ENCODE peak calls at places on chromosomes 6 and 20, in four cellular contexts. K, V, P and Z are unnamed samples. For H3K4me1, the result is how much of the 10 kb centered on the place peaks cover.

GRCh38 chr6:13465734-13466133 is 21.7 kb downstream of the GFOD1 start:
- DNase-seq in V (no peak), K (no peak), P (no peak), Z (no peak)

GRCh38 chr6:105318660-105319059 is 84.2 kb downstream of the PREP start:
- DNase-seq in K (no peak), P (no peak), V (no peak), Z (no peak)

GRCh38 chr6:1436334-1437306 is 47.2 kb downstream of the FOXF2 start:
- DNase-seq in P (peak), K (peak), V (peak), Z (peak)

GRCh38 chr20:53774487-53775203 is 181.0 kb upstream of the ZNF217 start:
- DNase-seq in K (no peak), P (no peak), V (no peak), Z (no peak)

GRCh38 chr20:51489611-51490010 is 52.9 kb downstream of the NFATC2 start:
- DNase-seq in V (no peak), P (no peak), K (no peak), Z (no peak)

GRCh38 chr6:18496462-18496861 is 109.3 kb downstream of the RNF144B start:
- DNase-seq in P (no peak), K (no peak), V (no peak), Z (no peak)

GRCh38 chr20:58705525-58705924 is 12.9 kb downstream of the NPEPL1 start:
- DNase-seq in P (no peak), K (no peak), V (no peak), Z (no peak)

GRCh38 chr6:156269751-156270369 is 507.3 kb upstream of the ARID1B start:
- DNase-seq in V (no peak), P (no peak), K (no peak), Z (no peak)

GRCh38 chr20:48803522-48804053 is 24.2 kb downstream of the PREX1 start:
- DNase-seq in K (no peak), P (no peak), V (no peak), Z (no peak)

GRCh38 chr20:10432079-10432478 is 1.9 kb downstream of the MKKS start:
- DNase-seq in K (no peak), P (no peak), V (no peak), Z (no peak)

GRCh38 chr20:56626367-56627121 is 2.6 kb upstream of the TFAP2C start:
- DNase-seq in V (no peak), P (no peak), K (peak), Z (peak)

GRCh38 chr6:163717106-163717764 is 302.7 kb downstream of the QKI start:
- DNase-seq in V (no peak), K (no peak), P (no peak), Z (no peak)

GRCh38 chr6:13985663-13986325 is 61.0 kb downstream of the RNF182 start:
- DNase-seq in V (no peak), K (no peak), P (no peak), Z (no peak)

GRCh38 chr20:59925894-59926293 is 7.5 kb downstream of the SYCP2 start:
- DNase-seq in V (no peak), P (no peak), K (no peak), Z (no peak)

GRCh38 chr20:58707770-58708169 is 15.2 kb downstream of the NPEPL1 start:
- DNase-seq in V (no peak), K (no peak), P (no peak), Z (no peak)

GRCh38 chr6:111503194-111503593 is 20.2 kb upstream of the REV3L start:
- DNase-seq in V (no peak), P (no peak), K (no peak), Z (no peak)

GRCh38 chr6:41647061-41647511 is 8.8 kb downstream of the MDFI start:
- DNase-seq in V (no peak), P (no peak), K (no peak), Z (no peak)

GRCh38 chr20:3479759-3480615 is 9.2 kb downstream of the ATRN start:
- DNase-seq in K (no peak), V (no peak), P (no peak), Z (no peak)

GRCh38 chr20:1166963-1167720 is 17.6 kb downstream of the TMEM74B start:
- DNase-seq in P (no peak), V (no peak), K (no peak), Z (no peak)

GRCh38 chr6:125421853-125422252 is 120.1 kb upstream of the HDDC2 start:
- DNase-seq in K (peak), P (no peak), V (no peak), Z (peak)

GRCh38 chr6:137697267-137697938 is 169.7 kb upstream of the TNFAIP3 start:
- DNase-seq in P (peak), V (no peak), K (no peak), Z (peak)

GRCh38 chr6:38117281-38117680 is 297.8 kb downstream of the ZFAND3 start:
- DNase-seq in K (no peak), P (no peak), V (no peak), Z (no peak)

DNA sequence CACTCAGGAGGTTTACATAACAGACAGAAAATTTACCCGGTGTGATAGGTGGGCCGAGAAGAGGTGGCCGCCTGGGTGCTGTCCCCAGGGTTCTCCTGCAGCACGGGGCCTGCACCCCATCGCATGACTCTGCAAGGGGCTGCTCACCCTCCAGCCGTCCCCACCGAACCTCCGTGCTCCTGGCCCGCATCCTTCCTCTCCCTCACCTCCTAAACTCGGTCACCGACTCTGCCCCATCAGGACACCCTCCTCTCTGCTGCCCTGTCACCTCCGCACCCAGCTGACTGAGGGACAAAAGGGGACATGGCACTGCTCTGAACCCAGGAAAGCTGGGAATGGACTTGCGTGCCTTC is 147.6 kb downstream of the SYNDIG1 start:
- DNase-seq in V (no peak), K (no peak), P (no peak), Z (no peak)
- TF ChIP-seq SUZ12 in V (no peak), K (no peak), P (no peak), Z (no peak)

GRCh38 chr6:110328231-110328630 is 29.9 kb downstream of the METTL24 start:
- DNase-seq in V (no peak), P (no peak), K (no peak), Z (no peak)
- H3K4me1 ChIP-seq in V (under half), P (half or more), K (under half), Z (under half)

GRCh38 chr6:33201147-33201545 is 479 bp downstream of the SLC39A7 start:
- DNase-seq in V (no peak), K (no peak), P (peak), Z (no peak)
- TF ChIP-seq SUZ12 in V (no peak), K (no peak), P (no peak), Z (no peak)

GRCh38 chr20:17844549-17845298 is 123.9 kb downstream of the SNX5 start:
- DNase-seq in V (no peak), P (no peak), K (no peak), Z (no peak)
- H3K4me1 ChIP-seq in V (under half), P (half or more), K (under half), Z (under half)

GRCh38 chr6:25878721-25879322 is 4.8 kb upstream of the SLC17A3 start:
- DNase-seq in V (no peak), K (no peak), P (no peak), Z (no peak)

GRCh38 chr6:25874118-25874517 is at the start of gene SLC17A3:
- DNase-seq in K (no peak), V (no peak), P (no peak), Z (no peak)

GRCh38 chr6:25874822-25875562 is 949 bp upstream of the SLC17A3 start:
- DNase-seq in K (no peak), P (no peak), V (no peak), Z (no peak)

GRCh38 chr6:25875563-25875905 is 1.5 kb upstream of the SLC17A3 start:
- DNase-seq in P (peak), V (no peak), K (no peak), Z (no peak)

GRCh38 chr6:25876203-25876602 is 2.2 kb upstream of the SLC17A3 start:
- DNase-seq in V (no peak), K (no peak), P (no peak), Z (no peak)
- TF ChIP-seq SUZ12 in V (no peak), K (no peak), P (no peak), Z (no peak)

GRCh38 chr6:3026811-3027626 is 27.3 kb downstream of the NQO2 start:
- DNase-seq in V (peak), K (no peak), P (no peak), Z (no peak)

GRCh38 chr6:3022765-3023662 is 23.3 kb downstream of the NQO2 start:
- DNase-seq in P (no peak), K (no peak), V (no peak), Z (no peak)

GRCh38 chr6:3019749-3020320 is 20.1 kb downstream of the NQO2 start:
- DNase-seq in V (no peak), P (no peak), K (no peak), Z (no peak)

GRCh38 chr6:3019065-3019464 is 19.4 kb downstream of the NQO2 start:
- DNase-seq in P (no peak), V (no peak), K (no peak), Z (no peak)

DNA sequence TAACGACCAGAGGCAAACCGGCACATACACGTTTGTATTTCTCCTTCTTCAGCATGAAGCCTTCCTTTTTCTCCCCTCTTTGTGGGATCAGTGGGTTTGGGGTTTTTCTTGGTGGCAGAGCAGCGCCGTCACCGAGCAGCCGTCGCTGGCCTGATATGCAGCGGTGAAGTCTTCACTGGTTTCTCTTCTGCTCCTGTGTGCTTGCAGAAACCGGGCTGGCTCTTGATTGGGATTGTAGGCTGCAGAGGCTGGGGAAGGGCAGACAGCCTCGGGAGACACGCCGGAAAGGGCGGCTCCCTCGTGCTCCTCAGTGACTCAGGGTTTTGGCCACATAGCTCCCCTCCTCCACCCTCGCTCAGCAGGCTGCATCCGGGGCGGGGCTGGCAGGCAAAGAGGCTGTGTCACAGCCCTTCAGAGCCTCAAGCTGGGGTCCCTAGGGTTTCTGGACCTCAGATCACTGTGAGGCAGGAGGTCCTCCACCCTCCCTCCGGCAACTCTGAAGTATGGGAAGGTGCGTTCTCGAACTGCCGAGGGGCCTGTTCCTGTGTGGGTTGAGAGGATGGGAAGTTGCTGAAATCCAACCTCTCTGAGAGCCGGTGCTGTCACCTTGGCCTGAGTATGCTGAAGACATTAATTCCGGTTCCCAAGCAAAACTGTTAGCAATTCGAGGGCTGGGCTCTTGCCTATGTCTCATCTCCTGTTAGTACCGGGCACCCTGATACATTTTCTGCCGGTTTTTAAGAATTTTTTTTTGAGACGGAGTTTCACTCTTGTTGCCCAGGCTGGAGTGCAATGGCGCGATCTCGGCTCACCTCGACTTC is 24.2 kb downstream of the NQO2 start:
- DNase-seq in V (peak), K (peak), P (no peak), Z (peak)
- H3K4me1 ChIP-seq in V (under half), K (under half), P (under half), Z (under half)

DNA sequence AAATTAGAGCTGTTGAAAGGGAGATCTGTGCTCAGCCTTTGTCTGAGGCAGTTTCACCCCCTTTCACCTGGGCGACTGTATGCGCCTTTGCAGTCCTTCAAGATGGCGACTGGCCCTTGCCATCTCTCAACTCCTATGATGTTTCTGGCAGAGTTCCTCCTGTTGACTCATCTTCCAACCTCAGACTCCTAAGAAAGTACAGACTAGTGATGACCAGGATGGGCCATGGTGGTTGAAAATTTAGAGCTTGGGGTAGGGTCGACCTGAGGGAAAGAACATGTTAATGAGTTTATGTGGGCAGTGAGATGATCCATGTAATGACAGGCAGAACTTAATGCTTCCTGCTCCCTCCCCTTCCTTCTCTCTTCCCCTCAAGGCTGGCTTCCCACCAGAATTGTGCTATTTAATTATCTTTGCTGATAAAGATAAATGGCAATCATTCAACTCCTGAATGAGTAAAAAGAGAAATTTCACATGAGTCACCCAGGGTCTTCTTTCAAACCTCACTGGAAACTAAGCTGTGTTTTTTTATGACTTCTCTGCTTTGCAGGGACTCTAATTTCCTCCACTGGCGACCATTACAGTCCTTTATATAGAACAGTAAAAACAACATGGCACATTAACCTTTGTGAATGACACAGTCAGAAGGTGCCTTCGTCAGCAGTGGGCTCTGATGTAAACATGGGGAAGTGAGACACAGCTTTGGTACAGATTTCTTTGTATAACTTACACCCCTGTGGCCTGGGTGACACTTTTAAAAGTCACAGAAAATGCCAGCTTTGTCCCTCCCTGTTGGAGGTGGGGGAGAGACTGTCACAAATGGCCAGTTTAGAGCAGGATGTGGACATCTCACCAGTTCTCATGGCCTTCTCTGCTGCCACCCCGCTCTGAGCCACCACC is 103.6 kb downstream of the SCP2D1 start:
- DNase-seq in P (no peak), V (no peak), K (no peak), Z (no peak)
- TF ChIP-seq SUZ12 in P (no peak), V (no peak), K (no peak), Z (no peak)

GRCh38 chr20:43971233-43971632 is 56.6 kb downstream of the TOX2 start:
- DNase-seq in P (no peak), K (no peak), V (no peak), Z (no peak)
- H3K4me1 ChIP-seq in P (under half), K (under half), V (under half), Z (under half)

GRCh38 chr20:41111578-41111951 is 25.8 kb upstream of the PLCG1 start:
- DNase-seq in K (no peak), V (no peak), P (no peak), Z (no peak)

GRCh38 chr20:41110012-41110411 is 27.3 kb upstream of the PLCG1 start:
- DNase-seq in V (no peak), K (no peak), P (no peak), Z (no peak)

GRCh38 chr20:41108531-41108930 is 28.8 kb upstream of the PLCG1 start:
- DNase-seq in K (no peak), V (no peak), P (no peak), Z (no peak)

GRCh38 chr20:41116282-41116960 is 20.9 kb upstream of the PLCG1 start:
- DNase-seq in P (no peak), V (no peak), K (no peak), Z (no peak)

DNA sequence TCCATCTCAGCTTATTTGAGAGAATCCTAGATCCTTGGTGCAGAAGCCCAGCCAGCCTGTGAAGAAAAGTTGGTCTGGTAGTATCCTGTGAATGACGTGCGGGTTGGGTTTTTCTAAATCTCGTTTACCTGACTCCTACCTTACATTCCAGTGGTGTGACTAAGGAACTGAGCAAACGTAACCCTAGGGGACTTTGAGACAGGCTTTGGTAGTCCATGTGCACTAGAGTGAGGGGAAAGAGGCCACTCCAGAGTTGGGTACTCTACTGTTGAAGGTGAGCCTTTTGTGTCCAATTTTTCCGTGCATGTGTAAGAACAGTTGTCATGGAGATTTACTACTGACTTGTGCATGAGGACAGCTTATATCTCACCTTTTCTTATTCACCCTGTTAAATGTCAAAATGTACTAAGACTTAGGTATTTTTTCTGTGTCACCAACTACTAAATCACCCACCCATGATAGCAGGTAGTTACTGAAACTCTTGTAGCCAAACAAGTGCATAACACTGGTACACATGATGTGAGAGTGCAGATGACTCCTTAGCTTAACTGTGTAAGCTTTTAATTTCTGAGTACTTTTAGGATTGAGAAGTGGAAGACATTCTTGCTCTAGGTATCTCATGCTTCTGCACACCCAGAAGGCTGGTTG is 26.3 kb upstream of the PLCG1 start:
- DNase-seq in V (no peak), K (no peak), P (peak), Z (no peak)
- TF ChIP-seq SUZ12 in V (no peak), K (no peak), P (no peak), Z (no peak)